ENCODE peak calls at places on chromosome 15, in eight cellular contexts. One of them, this sample, is unnamed.

GRCh38 chr15:56491110-56491722 is 26.3 kb upstream of the MNS1 start:
- DNase-seq in GM06990: no peak
- DNase-seq in aorta: peak
- DNase-seq in activated T-cell treated with anti-CD3 and anti-CD28 coated beads, Interleukin-2, amount 50 U/mL, for 72 hours: peak
- DNase-seq in prostate gland: peak
- DNase-seq in Daoy: peak
- DNase-seq in kidney epithelial cell: peak
- DNase-seq in activated CD4-positive, alpha-beta T cell treated with anti-CD3 and anti-CD28 coated beads, Interleukin-2, amount 10 ng/mL, durations not matched to agents 7 days and 5 days: peak
- DNase-seq in this sample: no peak

GRCh38 chr15:63858881-63859280 is 25.1 kb upstream of the HERC1 start:
- DNase-seq in Daoy: peak
- DNase-seq in activated CD4-positive, alpha-beta T cell treated with anti-CD3 and anti-CD28 coated beads, Interleukin-2, amount 10 ng/mL, durations not matched to agents 7 days and 5 days: no peak
- DNase-seq in aorta: peak
- DNase-seq in GM06990: no peak
- DNase-seq in kidney epithelial cell: no peak
- DNase-seq in activated T-cell treated with anti-CD3 and anti-CD28 coated beads, Interleukin-2, amount 50 U/mL, for 72 hours: no peak
- DNase-seq in prostate gland: no peak
- DNase-seq in this sample: no peak

GRCh38 chr15:40825661-40826088 is 2.8 kb downstream of the PPP1R14D start:
- DNase-seq in activated T-cell treated with anti-CD3 and anti-CD28 coated beads, Interleukin-2, amount 50 U/mL, for 72 hours: no peak
- DNase-seq in prostate gland: no peak
- DNase-seq in GM06990: no peak
- DNase-seq in activated CD4-positive, alpha-beta T cell treated with anti-CD3 and anti-CD28 coated beads, Interleukin-2, amount 10 ng/mL, durations not matched to agents 7 days and 5 days: no peak
- DNase-seq in kidney epithelial cell: peak
- DNase-seq in aorta: no peak
- DNase-seq in Daoy: peak
- DNase-seq in this sample: no peak

GRCh38 chr15:49047456-49047855 is 1.2 kb upstream of the SECISBP2L start:
- DNase-seq in kidney epithelial cell: no peak
- DNase-seq in GM06990: no peak
- DNase-seq in prostate gland: no peak
- DNase-seq in activated CD4-positive, alpha-beta T cell treated with anti-CD3 and anti-CD28 coated beads, Interleukin-2, amount 10 ng/mL, durations not matched to agents 7 days and 5 days: no peak
- DNase-seq in aorta: no peak
- DNase-seq in Daoy: no peak
- DNase-seq in activated T-cell treated with anti-CD3 and anti-CD28 coated beads, Interleukin-2, amount 50 U/mL, for 72 hours: no peak
- DNase-seq in this sample: no peak

GRCh38 chr15:69548367-69548766 is 95.7 kb downstream of the RPLP1 start:
- DNase-seq in GM06990: no peak
- DNase-seq in prostate gland: no peak
- DNase-seq in activated T-cell treated with anti-CD3 and anti-CD28 coated beads, Interleukin-2, amount 50 U/mL, for 72 hours: no peak
- DNase-seq in activated CD4-positive, alpha-beta T cell treated with anti-CD3 and anti-CD28 coated beads, Interleukin-2, amount 10 ng/mL, durations not matched to agents 7 days and 5 days: no peak
- DNase-seq in kidney epithelial cell: no peak
- DNase-seq in Daoy: no peak
- DNase-seq in aorta: no peak
- DNase-seq in this sample: no peak

GRCh38 chr15:74312445-74313007 is 54.9 kb downstream of the CYP11A1 start:
- DNase-seq in activated CD4-positive, alpha-beta T cell treated with anti-CD3 and anti-CD28 coated beads, Interleukin-2, amount 10 ng/mL, durations not matched to agents 7 days and 5 days: no peak
- DNase-seq in activated T-cell treated with anti-CD3 and anti-CD28 coated beads, Interleukin-2, amount 50 U/mL, for 72 hours: no peak
- DNase-seq in aorta: no peak
- DNase-seq in Daoy: no peak
- DNase-seq in GM06990: no peak
- DNase-seq in prostate gland: no peak
- DNase-seq in kidney epithelial cell: no peak
- DNase-seq in this sample: no peak

GRCh38 chr15:29970402-29970695 is 112.4 kb upstream of the GOLGA8J start:
- DNase-seq in activated T-cell treated with anti-CD3 and anti-CD28 coated beads, Interleukin-2, amount 50 U/mL, for 72 hours: no peak
- DNase-seq in Daoy: no peak
- DNase-seq in activated CD4-positive, alpha-beta T cell treated with anti-CD3 and anti-CD28 coated beads, Interleukin-2, amount 10 ng/mL, durations not matched to agents 7 days and 5 days: no peak
- DNase-seq in kidney epithelial cell: no peak
- DNase-seq in aorta: no peak
- DNase-seq in GM06990: no peak
- DNase-seq in prostate gland: no peak
- DNase-seq in this sample: no peak

GRCh38 chr15:78841307-78841706 is 30.0 kb upstream of the ADAMTS7 start:
- DNase-seq in activated T-cell treated with anti-CD3 and anti-CD28 coated beads, Interleukin-2, amount 50 U/mL, for 72 hours: no peak
- DNase-seq in activated CD4-positive, alpha-beta T cell treated with anti-CD3 and anti-CD28 coated beads, Interleukin-2, amount 10 ng/mL, durations not matched to agents 7 days and 5 days: no peak
- DNase-seq in prostate gland: no peak
- DNase-seq in aorta: no peak
- DNase-seq in Daoy: no peak
- DNase-seq in kidney epithelial cell: no peak
- DNase-seq in GM06990: no peak
- DNase-seq in this sample: no peak

GRCh38 chr15:25177955-25178801 is 223.4 kb downstream of the SNRPN start:
- DNase-seq in Daoy: no peak
- DNase-seq in prostate gland: peak
- DNase-seq in activated CD4-positive, alpha-beta T cell treated with anti-CD3 and anti-CD28 coated beads, Interleukin-2, amount 10 ng/mL, durations not matched to agents 7 days and 5 days: no peak
- DNase-seq in GM06990: no peak
- DNase-seq in aorta: peak
- DNase-seq in kidney epithelial cell: no peak
- DNase-seq in activated T-cell treated with anti-CD3 and anti-CD28 coated beads, Interleukin-2, amount 50 U/mL, for 72 hours: no peak
- DNase-seq in this sample: peak

GRCh38 chr15:95141486-95141885 is 910.1 kb downstream of the MCTP2 start:
- DNase-seq in kidney epithelial cell: no peak
- DNase-seq in activated CD4-positive, alpha-beta T cell treated with anti-CD3 and anti-CD28 coated beads, Interleukin-2, amount 10 ng/mL, durations not matched to agents 7 days and 5 days: no peak
- DNase-seq in aorta: no peak
- DNase-seq in activated T-cell treated with anti-CD3 and anti-CD28 coated beads, Interleukin-2, amount 50 U/mL, for 72 hours: no peak
- DNase-seq in Daoy: no peak
- DNase-seq in prostate gland: no peak
- DNase-seq in GM06990: no peak
- DNase-seq in this sample: no peak

GRCh38 chr15:36903922-36904479 is 196.3 kb downstream of the MEIS2 start:
- DNase-seq in kidney epithelial cell: no peak
- DNase-seq in activated CD4-positive, alpha-beta T cell treated with anti-CD3 and anti-CD28 coated beads, Interleukin-2, amount 10 ng/mL, durations not matched to agents 7 days and 5 days: no peak
- DNase-seq in prostate gland: peak
- DNase-seq in aorta: no peak
- DNase-seq in GM06990: no peak
- DNase-seq in Daoy: no peak
- DNase-seq in activated T-cell treated with anti-CD3 and anti-CD28 coated beads, Interleukin-2, amount 50 U/mL, for 72 hours: no peak
- DNase-seq in this sample: no peak

GRCh38 chr15:76987896-76988860 is 6.7 kb upstream of the PSTPIP1 start:
- DNase-seq in kidney epithelial cell: no peak
- DNase-seq in activated CD4-positive, alpha-beta T cell treated with anti-CD3 and anti-CD28 coated beads, Interleukin-2, amount 10 ng/mL, durations not matched to agents 7 days and 5 days: peak
- DNase-seq in activated T-cell treated with anti-CD3 and anti-CD28 coated beads, Interleukin-2, amount 50 U/mL, for 72 hours: peak
- DNase-seq in prostate gland: no peak
- DNase-seq in GM06990: peak
- DNase-seq in Daoy: no peak
- DNase-seq in aorta: peak
- DNase-seq in this sample: peak

GRCh38 chr15:89679221-89679620 is at the start of gene PLIN1:
- DNase-seq in GM06990: no peak
- DNase-seq in kidney epithelial cell: no peak
- DNase-seq in activated CD4-positive, alpha-beta T cell treated with anti-CD3 and anti-CD28 coated beads, Interleukin-2, amount 10 ng/mL, durations not matched to agents 7 days and 5 days: no peak
- DNase-seq in aorta: no peak
- DNase-seq in prostate gland: no peak
- DNase-seq in Daoy: no peak
- DNase-seq in activated T-cell treated with anti-CD3 and anti-CD28 coated beads, Interleukin-2, amount 50 U/mL, for 72 hours: no peak
- DNase-seq in this sample: no peak

GRCh38 chr15:71697236-71697635 is 113.1 kb upstream of the NR2E3 start:
- DNase-seq in GM06990: no peak
- DNase-seq in Daoy: no peak
- DNase-seq in prostate gland: no peak
- DNase-seq in activated CD4-positive, alpha-beta T cell treated with anti-CD3 and anti-CD28 coated beads, Interleukin-2, amount 10 ng/mL, durations not matched to agents 7 days and 5 days: no peak
- DNase-seq in kidney epithelial cell: no peak
- DNase-seq in activated T-cell treated with anti-CD3 and anti-CD28 coated beads, Interleukin-2, amount 50 U/mL, for 72 hours: no peak
- DNase-seq in aorta: no peak
- DNase-seq in this sample: no peak

This sample was measured in RWPE2.